ENCODE peak calls at places on chromosomes 16 and 17, in six cellular contexts. Y is left lung, V is A549, F is brain microvascular endothelial cell, Q is NCI-H1694 treated with DMSO at 0.1 percent for 48 hours, E is H54. T is an unnamed sample.

GRCh38 chr17:51352798-51353197 is 92.5 kb downstream of the UTP18 start:
- DNase-seq in V (no peak), E (no peak), Q (no peak), F (no peak), Y (no peak), T (no peak)

GRCh38 chr16:25413133-25413532 is 155.5 kb upstream of the ZKSCAN2 start:
- DNase-seq in F (no peak), Q (no peak), E (no peak), V (no peak), Y (no peak), T (no peak)

GRCh38 chr17:82263641-82264040 is 9.9 kb downstream of the CSNK1D start:
- DNase-seq in E (no peak), Y (peak; percentile 59), F (no peak), V (no peak), Q (no peak), T (no peak)

GRCh38 chr16:4245400-4245799 is 3.5 kb upstream of the SRL start:
- DNase-seq in Y (no peak), F (no peak), E (no peak), Q (no peak), V (no peak), T (no peak)

GRCh38 chr17:1485311-1485747 is 7.2 kb downstream of the MYO1C start:
- DNase-seq in E (peak; percentile 63), V (peak; percentile 48), Q (no peak), F (no peak), Y (no peak), T (no peak)

GRCh38 chr17:38701504-38702165 is 3.4 kb upstream of the MLLT6 start:
- DNase-seq in V (peak; percentile 63), Q (no peak), E (peak; percentile 71), F (no peak), Y (no peak), T (peak; percentile 32)

GRCh38 chr16:87149051-87149450 is 168.1 kb downstream of the C16orf95 start:
- DNase-seq in E (no peak), Y (no peak), V (no peak), F (peak; percentile 59), Q (no peak), T (peak; percentile 62)

GRCh38 chr17:7916799-7917198 is 710 bp upstream of the RNF227 start:
- DNase-seq in Q (no peak), V (no peak), Y (no peak), F (peak; percentile 24), E (no peak), T (no peak)

GRCh38 chr16:87570938-87571867 is 31.1 kb upstream of the JPH3 start:
- DNase-seq in V (peak; percentile 84), E (no peak), F (no peak), Q (no peak), Y (no peak), T (peak; percentile 29)

GRCh38 chr17:9292563-9292941 is 271.2 kb downstream of the NTN1 start:
- DNase-seq in F (no peak), Q (no peak), E (no peak), V (no peak), Y (no peak), T (no peak)